ENCODE peak calls at places on chromosomes 13 and 19, in ten cellular contexts. B, H, I, Q, L, Y, N, T, P and X are unnamed samples.

GRCh38 chr19:4051175-4052101 is 15.3 kb downstream of the ZBTB7A start:
- DNase-seq in B (peak), H (no peak), I (peak), Q (no peak), L (no peak), Y (no peak), N (peak), T (no peak), P (no peak), X (peak)

GRCh38 chr13:75818181-75819110 is 182.3 kb downstream of the LMO7 start:
- DNase-seq in B (no peak), H (no peak), I (no peak), Q (no peak), L (no peak), Y (no peak), N (no peak), T (no peak), P (no peak), X (no peak)

GRCh38 chr13:99774644-99775043 is 196.9 kb downstream of the ZIC5 start:
- DNase-seq in B (no peak), H (no peak), I (no peak), Q (no peak), L (no peak), Y (no peak), N (no peak), T (no peak), P (no peak), X (no peak)

GRCh38 chr13:74647211-74647610 is 513.0 kb upstream of the KLF12 start:
- DNase-seq in B (no peak), H (no peak), I (no peak), Q (no peak), L (no peak), Y (no peak), N (no peak), T (no peak), P (no peak), X (no peak)

GRCh38 chr13:95494082-95494681 is 58.3 kb upstream of the CLDN10 start:
- DNase-seq in B (no peak), H (no peak), I (peak), Q (peak), L (no peak), Y (no peak), N (no peak), T (no peak), P (peak), X (peak)

GRCh38 chr19:56603829-56604228 is 8.7 kb downstream of the ZNF71 start:
- DNase-seq in B (no peak), H (no peak), I (no peak), Q (no peak), L (no peak), Y (no peak), N (no peak), T (no peak), P (no peak), X (no peak)

GRCh38 chr19:7534531-7534980 is 961 bp upstream of the PNPLA6 start:
- DNase-seq in B (peak), H (peak), I (peak), Q (peak), L (peak), Y (no peak), N (no peak), T (peak), P (peak), X (peak)

GRCh38 chr13:97460004-97460756 is 26.2 kb downstream of the RAP2A start:
- DNase-seq in B (no peak), H (no peak), I (peak), Q (no peak), L (no peak), Y (no peak), N (no peak), T (no peak), P (no peak), X (peak)

GRCh38 chr19:8517551-8518442 is 3.8 kb upstream of the ZNF414 start:
- DNase-seq in B (no peak), H (no peak), I (peak), Q (no peak), L (no peak), Y (no peak), N (no peak), T (no peak), P (no peak), X (peak)

GRCh38 chr13:106110241-106110855 is 425.1 kb downstream of the EFNB2 start:
- DNase-seq in B (no peak), H (no peak), I (no peak), Q (no peak), L (no peak), Y (no peak), N (no peak), T (no peak), P (no peak), X (no peak)

GRCh38 chr13:43579321-43579720 is 207.5 kb downstream of the ENOX1 start:
- DNase-seq in B (no peak), H (no peak), I (no peak), Q (no peak), L (no peak), Y (no peak), N (no peak), T (no peak), P (no peak), X (no peak)

GRCh38 chr13:51645154-51645650 is 60.9 kb downstream of the WDFY2 start:
- DNase-seq in B (no peak), H (no peak), I (no peak), Q (peak), L (no peak), Y (no peak), N (no peak), T (no peak), P (no peak), X (peak)

GRCh38 chr19:18972301-18972831 is 31.3 kb upstream of the HOMER3 start:
- DNase-seq in B (no peak), H (no peak), I (peak), Q (peak), L (no peak), Y (no peak), N (no peak), T (no peak), P (no peak), X (peak)

GRCh38 chr19:39943586-39943985 is 9.2 kb upstream of the FCGBP start:
- DNase-seq in B (no peak), H (no peak), I (no peak), Q (no peak), L (no peak), Y (no peak), N (no peak), T (no peak), P (no peak), X (no peak)

GRCh38 chr13:74136089-74136658 is 2.0 kb upstream of the KLF12 start:
- DNase-seq in B (no peak), H (no peak), I (no peak), Q (peak), L (no peak), Y (no peak), N (peak), T (peak), P (no peak), X (peak)

GRCh38 chr13:112940236-112940635 is 28.8 kb upstream of the MCF2L start:
- DNase-seq in B (no peak), H (no peak), I (no peak), Q (no peak), L (no peak), Y (no peak), N (no peak), T (no peak), P (no peak), X (no peak)

GRCh38 chr13:47413112-47413511 is 516.3 kb upstream of the HTR2A start:
- DNase-seq in B (no peak), H (no peak), I (no peak), Q (no peak), L (no peak), Y (no peak), N (no peak), T (no peak), P (no peak), X (peak)

GRCh38 chr19:42555317-42555716 is 27.0 kb upstream of the CEACAM1 start:
- DNase-seq in B (no peak), H (no peak), I (no peak), Q (no peak), L (peak), Y (no peak), N (no peak), T (peak), P (no peak), X (no peak)

GRCh38 chr19:35977446-35978222 is 17.4 kb upstream of the SDHAF1 start:
- DNase-seq in B (no peak), H (no peak), I (no peak), Q (peak), L (peak), Y (no peak), N (no peak), T (no peak), P (no peak), X (no peak)

GRCh38 chr19:15449620-15450527 is at the start of gene WIZ:
- DNase-seq in B (peak), H (peak), I (peak), Q (peak), L (peak), Y (peak), N (peak), T (peak), P (peak), X (peak)

GRCh38 chr19:30504272-30504671 is 132.1 kb downstream of the ZNF536 start:
- DNase-seq in B (no peak), H (no peak), I (no peak), Q (no peak), L (no peak), Y (no peak), N (no peak), T (no peak), P (no peak), X (no peak)

GRCh38 chr19:30498707-30499106 is 126.5 kb downstream of the ZNF536 start:
- DNase-seq in B (no peak), H (no peak), I (no peak), Q (peak), L (peak), Y (no peak), N (no peak), T (no peak), P (no peak), X (no peak)
- TF ChIP-seq CTCF in B (no peak), H (no peak), I (no peak), Q (peak), L (peak), Y (no peak), N (no peak), T (no peak), P (no peak), X (no peak)

GRCh38 chr19:10852941-10853340 is 4.7 kb downstream of the C19orf38 start:
- DNase-seq in B (no peak), H (no peak), I (no peak), Q (no peak), L (no peak), Y (no peak), N (no peak), T (no peak), P (no peak), X (no peak)
- H3K4me3 ChIP-seq in B (no peak), H (no peak), I (no peak), Q (no peak), L (no peak), Y (no peak), N (no peak), T (no peak), P (no peak), X (no peak)

DNA sequence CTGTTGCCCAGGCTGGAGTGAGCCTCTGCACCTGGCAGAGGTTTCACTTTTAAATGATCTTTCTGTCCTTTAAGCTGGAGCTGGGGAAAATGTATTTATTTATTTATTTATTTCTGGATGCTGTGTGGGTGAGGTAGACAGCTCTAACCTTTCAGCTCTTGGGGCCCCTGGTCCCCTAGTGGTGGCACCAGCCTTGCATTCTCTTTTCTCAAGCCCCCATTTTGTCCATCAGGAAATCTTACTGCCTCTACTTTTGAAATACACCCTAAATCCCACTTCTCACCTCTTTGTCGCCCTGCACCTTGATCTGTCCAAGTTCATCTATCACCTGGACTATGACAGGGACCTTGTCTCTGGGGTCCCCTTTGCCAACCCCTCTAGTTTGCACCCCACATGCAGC is 2.1 kb upstream of the B9D2 start:
- DNase-seq in B (no peak), H (no peak), I (no peak), Q (no peak), L (peak), Y (no peak), N (no peak), T (no peak), P (no peak), X (no peak)
- TF ChIP-seq CTCF in B (peak), H (no peak), I (no peak), Q (peak), L (peak), Y (no peak), N (no peak), T (no peak), P (peak), X (peak)

GRCh38 chr13:98508280-98509074 is 68.4 kb downstream of the STK24 start:
- DNase-seq in B (no peak), H (no peak), I (no peak), Q (no peak), L (no peak), Y (no peak), N (no peak), T (no peak), P (peak), X (peak)
- H3K4me3 ChIP-seq in B (no peak), H (no peak), I (no peak), Q (no peak), L (peak), Y (no peak), N (no peak), T (no peak), P (no peak), X (no peak)

GRCh38 chr19:5480427-5480836 is 25.2 kb downstream of the ZNRF4 start:
- DNase-seq in B (no peak), H (no peak), I (peak), Q (peak), L (peak), Y (no peak), N (no peak), T (no peak), P (no peak), X (no peak)
- TF ChIP-seq CTCF in B (peak), H (peak), I (peak), Q (peak), L (peak), Y (peak), N (peak), T (peak), P (peak), X (peak)

GRCh38 chr13:49374585-49375290 is 69.1 kb downstream of the CAB39L start:
- DNase-seq in B (no peak), H (no peak), I (no peak), Q (peak), L (no peak), Y (no peak), N (no peak), T (no peak), P (peak), X (peak)
- H3K4me3 ChIP-seq in B (no peak), H (no peak), I (no peak), Q (no peak), L (no peak), Y (no peak), N (no peak), T (no peak), P (no peak), X (no peak)

DNA sequence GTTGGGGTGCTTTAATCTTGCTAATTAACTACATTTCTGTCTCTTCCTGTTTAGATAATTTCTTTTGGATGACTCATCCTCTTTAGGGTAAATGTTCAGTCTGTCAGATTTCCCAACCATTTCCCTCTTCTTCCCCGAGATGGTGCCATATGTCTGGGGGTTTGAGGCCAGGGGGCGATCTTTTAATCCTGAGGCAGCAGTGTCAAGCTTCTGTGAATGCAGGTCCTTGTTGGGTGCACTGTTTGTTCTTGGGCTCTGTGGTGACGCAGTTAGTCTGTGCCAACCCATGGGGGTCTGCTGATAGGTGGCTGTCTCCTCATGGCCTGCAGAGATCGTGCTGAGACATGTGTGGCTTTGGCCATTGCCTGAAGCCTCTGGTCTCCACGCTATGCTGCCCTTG is 420.4 kb downstream of the NDFIP2 start:
- DNase-seq in B (no peak), H (no peak), I (no peak), Q (peak), L (no peak), Y (no peak), N (no peak), T (no peak), P (no peak), X (no peak)
- TF ChIP-seq CTCF in B (no peak), H (no peak), I (no peak), Q (peak), L (peak), Y (no peak), N (no peak), T (no peak), P (no peak), X (no peak)

DNA sequence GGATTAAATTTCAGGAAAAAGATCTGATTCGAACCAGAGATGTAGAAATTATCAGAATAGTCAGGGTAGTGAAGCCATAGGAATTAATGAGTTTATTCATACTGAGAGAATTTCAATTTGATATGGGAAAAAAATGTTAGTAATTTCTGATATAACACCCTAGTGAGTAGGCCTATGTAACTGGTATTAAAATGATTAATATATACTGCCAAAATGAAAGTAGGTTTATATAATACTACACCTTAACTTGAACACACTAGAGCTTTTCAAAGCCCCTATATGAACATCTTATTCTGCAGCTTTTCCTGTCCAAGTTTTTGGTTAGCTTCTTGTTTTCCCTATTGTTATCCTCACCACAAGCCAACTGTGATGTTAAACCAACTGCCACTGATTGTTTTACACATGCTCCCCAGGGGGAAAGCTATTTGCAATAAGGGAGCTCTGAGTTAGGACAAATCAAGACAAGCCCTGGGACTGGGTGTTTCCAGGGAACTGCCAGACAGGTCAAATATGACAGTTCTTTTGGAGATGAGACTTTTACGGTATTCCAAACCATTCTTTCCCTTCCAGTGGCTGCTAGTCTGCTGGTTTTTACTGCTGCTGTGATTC is 45.3 kb downstream of the FNDC3A start:
- DNase-seq in B (no peak), H (no peak), I (no peak), Q (peak), L (peak), Y (no peak), N (no peak), T (no peak), P (no peak), X (peak)
- H3K4me3 ChIP-seq in B (no peak), H (no peak), I (no peak), Q (no peak), L (peak), Y (no peak), N (no peak), T (no peak), P (no peak), X (no peak)

GRCh38 chr13:41196620-41197019 is 2.3 kb upstream of the KBTBD7 start:
- DNase-seq in B (no peak), H (no peak), I (no peak), Q (no peak), L (no peak), Y (no peak), N (no peak), T (no peak), P (no peak), X (peak)
- TF ChIP-seq CTCF in B (no peak), H (no peak), I (no peak), Q (peak), L (peak), Y (no peak), N (no peak), T (no peak), P (peak), X (peak)

GRCh38 chr19:29810504-29810871 is 1.3 kb upstream of the CCNE1 start:
- DNase-seq in B (peak), H (no peak), I (peak), Q (no peak), L (no peak), Y (no peak), N (no peak), T (no peak), P (no peak), X (no peak)

GRCh38 chr19:29813665-29814064 is 1.9 kb downstream of the CCNE1 start:
- DNase-seq in B (no peak), H (no peak), I (no peak), Q (no peak), L (no peak), Y (no peak), N (no peak), T (no peak), P (no peak), X (no peak)

GRCh38 chr19:29811125-29812079 is at the start of gene CCNE1:
- DNase-seq in B (peak), H (peak), I (peak), Q (peak), L (peak), Y (peak), N (peak), T (peak), P (peak), X (peak)

GRCh38 chr19:29812881-29813275 is 1.1 kb downstream of the CCNE1 start:
- DNase-seq in B (no peak), H (no peak), I (no peak), Q (no peak), L (no peak), Y (no peak), N (no peak), T (no peak), P (no peak), X (no peak)

GRCh38 chr19:29812080-29812880 is 489 bp downstream of the CCNE1 start:
- DNase-seq in B (peak), H (no peak), I (peak), Q (no peak), L (peak), Y (no peak), N (peak), T (no peak), P (no peak), X (no peak)
- H3K4me3 ChIP-seq in B (peak), H (peak), I (no peak), Q (peak), L (peak), Y (peak), N (peak), T (peak), P (peak), X (peak)